ENCODE peak calls at places on chromosomes 6 and 20, in four cellular contexts. One of them, this sample, is unnamed.

GRCh38 chr20:63873477-63873971 is 8.5 kb downstream of the TPD52L2 start:
- DNase-seq in aorta: peak; percentile 79
- DNase-seq in foreskin fibroblast: peak; percentile 77
- DNase-seq in GM03348: peak; percentile 65
- DNase-seq in this sample: peak; percentile 97

GRCh38 chr6:158717341-158718328 is 67.8 kb downstream of the SYTL3 start:
- DNase-seq in aorta: no peak
- DNase-seq in foreskin fibroblast: no peak
- DNase-seq in GM03348: no peak
- DNase-seq in this sample: peak; percentile 8

GRCh38 chr6:27862396-27863061 is 49.7 kb downstream of the OR2B2 start:
- DNase-seq in aorta: no peak
- DNase-seq in foreskin fibroblast: no peak
- DNase-seq in GM03348: no peak
- DNase-seq in this sample: no peak

GRCh38 chr6:82248233-82248735 is 740 bp upstream of the IBTK start:
- DNase-seq in aorta: no peak
- DNase-seq in foreskin fibroblast: peak; percentile 39
- DNase-seq in GM03348: no peak
- DNase-seq in this sample: peak; percentile 83

GRCh38 chr20:43936371-43936770 is 21.7 kb downstream of the TOX2 start:
- DNase-seq in aorta: no peak
- DNase-seq in foreskin fibroblast: peak; percentile 30
- DNase-seq in GM03348: no peak
- DNase-seq in this sample: no peak

GRCh38 chr20:51373713-51374481 is 168.6 kb downstream of the NFATC2 start:
- DNase-seq in aorta: peak; percentile 44
- DNase-seq in foreskin fibroblast: no peak
- DNase-seq in GM03348: no peak
- DNase-seq in this sample: no peak

GRCh38 chr6:134739299-134740090 is 210.4 kb downstream of the ALDH8A1 start:
- DNase-seq in aorta: no peak
- DNase-seq in foreskin fibroblast: no peak
- DNase-seq in GM03348: no peak
- DNase-seq in this sample: no peak

GRCh38 chr6:157226761-157227160 is 96.6 kb downstream of the TMEM242 start:
- DNase-seq in aorta: no peak
- DNase-seq in foreskin fibroblast: no peak
- DNase-seq in GM03348: no peak
- DNase-seq in this sample: no peak

GRCh38 chr20:54019127-54019526 is 51.3 kb downstream of the BCAS1 start:
- DNase-seq in aorta: no peak
- DNase-seq in foreskin fibroblast: no peak
- DNase-seq in GM03348: no peak
- DNase-seq in this sample: no peak

GRCh38 chr6:16871047-16871446 is 109.8 kb upstream of the ATXN1 start:
- DNase-seq in aorta: no peak
- DNase-seq in foreskin fibroblast: no peak
- DNase-seq in GM03348: no peak
- DNase-seq in this sample: no peak

GRCh38 chr6:141056945-141057635 is 1075.6 kb upstream of the GJE1 start:
- DNase-seq in aorta: no peak
- DNase-seq in foreskin fibroblast: peak; percentile 9
- DNase-seq in GM03348: no peak
- DNase-seq in this sample: no peak

GRCh38 chr20:841568-842546 is 8.3 kb downstream of the FAM110A start:
- DNase-seq in aorta: peak; percentile 45
- DNase-seq in foreskin fibroblast: no peak
- DNase-seq in GM03348: no peak
- DNase-seq in this sample: no peak

GRCh38 chr6:84258268-84258667 is 30.8 kb upstream of the CEP162 start:
- DNase-seq in aorta: no peak
- DNase-seq in foreskin fibroblast: no peak
- DNase-seq in GM03348: no peak
- DNase-seq in this sample: no peak

GRCh38 chr6:90295854-90296345 is 743 bp downstream of the BACH2 start:
- DNase-seq in aorta: peak; percentile 75
- DNase-seq in foreskin fibroblast: peak; percentile 50
- DNase-seq in GM03348: peak; percentile 61
- DNase-seq in this sample: peak; percentile 93

GRCh38 chr20:36802326-36803223 is 29.0 kb upstream of the DSN1 start:
- DNase-seq in aorta: no peak
- DNase-seq in foreskin fibroblast: peak; percentile 37
- DNase-seq in GM03348: peak; percentile 32
- DNase-seq in this sample: peak; percentile 94

GRCh38 chr20:6265204-6265904 is 142.5 kb upstream of the FERMT1 start:
- DNase-seq in aorta: no peak
- DNase-seq in foreskin fibroblast: peak; percentile 4
- DNase-seq in GM03348: peak; percentile 60
- DNase-seq in this sample: peak; percentile 91

GRCh38 chr6:53979468-53980067 is 131.7 kb upstream of the MLIP start:
- DNase-seq in aorta: no peak
- DNase-seq in foreskin fibroblast: no peak
- DNase-seq in GM03348: peak; percentile 56
- DNase-seq in this sample: peak; percentile 9

GRCh38 chr6:157221049-157221816 is 102.1 kb downstream of the TMEM242 start:
- DNase-seq in aorta: peak; percentile 89
- DNase-seq in foreskin fibroblast: peak; percentile 74
- DNase-seq in GM03348: peak; percentile 95
- DNase-seq in this sample: peak; percentile 98

GRCh38 chr6:131657630-131658111 is 20.6 kb downstream of the ENPP3 start:
- DNase-seq in aorta: no peak
- DNase-seq in foreskin fibroblast: peak; percentile 41
- DNase-seq in GM03348: peak; percentile 63
- DNase-seq in this sample: no peak

GRCh38 chr6:158817298-158818007 is 1.7 kb downstream of the EZR start:
- DNase-seq in aorta: no peak
- DNase-seq in foreskin fibroblast: no peak
- DNase-seq in GM03348: no peak
- DNase-seq in this sample: peak; percentile 82

GRCh38 chr6:30556964-30557682 is at the start of gene PRR3:
- DNase-seq in aorta: peak; percentile 88
- DNase-seq in foreskin fibroblast: peak; percentile 83
- DNase-seq in GM03348: peak; percentile 88
- DNase-seq in this sample: peak; percentile 95

GRCh38 chr20:33334111-33334510 is 51.1 kb downstream of the BPIFB1 start:
- DNase-seq in aorta: no peak
- DNase-seq in foreskin fibroblast: no peak
- DNase-seq in GM03348: no peak
- DNase-seq in this sample: no peak

GRCh38 chr6:41536884-41537347 is 9.3 kb upstream of the FOXP4 start:
- DNase-seq in aorta: no peak
- DNase-seq in foreskin fibroblast: no peak
- DNase-seq in GM03348: no peak
- DNase-seq in this sample: peak; percentile 38

GRCh38 chr6:25007269-25007699 is 71.5 kb upstream of the RIPOR2 start:
- DNase-seq in aorta: no peak
- DNase-seq in foreskin fibroblast: no peak
- DNase-seq in GM03348: no peak
- DNase-seq in this sample: no peak

GRCh38 chr6:83265384-83265783 is 72.2 kb downstream of the RWDD2A start:
- DNase-seq in aorta: no peak
- DNase-seq in foreskin fibroblast: peak; percentile 33
- DNase-seq in GM03348: no peak
- DNase-seq in this sample: no peak

GRCh38 chr20:38386004-38386403 is 39.7 kb downstream of the LBP start:
- DNase-seq in aorta: no peak
- DNase-seq in foreskin fibroblast: no peak
- DNase-seq in GM03348: no peak
- DNase-seq in this sample: no peak

This sample was measured in osteoblast.